ENCODE peak calls at places on chromosome X, in four cellular contexts. One of them, this sample, is unnamed. For H3K4me1 and H3K27me3, the result is how much of the 10 kb centered on the place peaks cover.

GRCh38 chrX:63932006-63932405 is 147.0 kb upstream of the ARHGEF9 start:
- DNase-seq in IMR-90: no peak
- DNase-seq in colonic mucosa: no peak
- DNase-seq in breast epithelium: no peak
- DNase-seq in this sample: no peak

GRCh38 chrX:136065044-136065671 is 79.9 kb downstream of the SLC9A6 start:
- DNase-seq in IMR-90: peak
- DNase-seq in colonic mucosa: no peak
- DNase-seq in breast epithelium: no peak
- DNase-seq in this sample: peak

GRCh38 chrX:117788339-117788738 is 328.3 kb downstream of the KLHL13 start:
- DNase-seq in IMR-90: no peak
- DNase-seq in colonic mucosa: no peak
- DNase-seq in breast epithelium: no peak
- DNase-seq in this sample: no peak

GRCh38 chrX:9311411-9312160 is 153.3 kb upstream of the TBL1X start:
- DNase-seq in IMR-90: peak
- DNase-seq in colonic mucosa: no peak
- DNase-seq in breast epithelium: no peak
- DNase-seq in this sample: no peak

GRCh38 chrX:15349046-15349445 is 13.7 kb upstream of the PIGA start:
- DNase-seq in IMR-90: peak
- DNase-seq in colonic mucosa: peak
- DNase-seq in breast epithelium: peak
- DNase-seq in this sample: no peak

GRCh38 chrX:13428055-13428786 is 108.4 kb upstream of the ATXN3L start:
- DNase-seq in IMR-90: peak
- DNase-seq in colonic mucosa: no peak
- DNase-seq in breast epithelium: no peak
- DNase-seq in this sample: no peak

GRCh38 chrX:45935408-45935807 is 609.8 kb downstream of the ZNF674 start:
- DNase-seq in IMR-90: no peak
- DNase-seq in colonic mucosa: no peak
- DNase-seq in breast epithelium: no peak
- DNase-seq in this sample: no peak

GRCh38 chrX:95383778-95384177 is 1300.9 kb upstream of the DIAPH2 start:
- DNase-seq in IMR-90: no peak
- DNase-seq in colonic mucosa: no peak
- DNase-seq in breast epithelium: no peak
- DNase-seq in this sample: no peak

GRCh38 chrX:132568291-132568690 is 79.5 kb upstream of the MBNL3 start:
- DNase-seq in IMR-90: no peak
- DNase-seq in colonic mucosa: no peak
- DNase-seq in breast epithelium: no peak
- DNase-seq in this sample: peak

GRCh38 chrX:57453901-57454300 is 137.9 kb upstream of the ZXDB start:
- DNase-seq in IMR-90: peak
- DNase-seq in colonic mucosa: no peak
- DNase-seq in breast epithelium: no peak
- DNase-seq in this sample: no peak

GRCh38 chrX:17559728-17560379 is 177.4 kb upstream of the SCML1 start:
- DNase-seq in IMR-90: peak
- DNase-seq in colonic mucosa: no peak
- DNase-seq in breast epithelium: no peak
- DNase-seq in this sample: no peak

GRCh38 chrX:27186671-27187070 is 276.5 kb downstream of the PPP4R3C start:
- DNase-seq in IMR-90: peak
- DNase-seq in colonic mucosa: no peak
- DNase-seq in breast epithelium: no peak
- DNase-seq in this sample: no peak

GRCh38 chrX:110667706-110668105 is 127.9 kb downstream of the CHRDL1 start:
- DNase-seq in IMR-90: no peak
- DNase-seq in colonic mucosa: no peak
- DNase-seq in breast epithelium: no peak
- DNase-seq in this sample: no peak

GRCh38 chrX:44651347-44651746 is 108.7 kb upstream of the FUNDC1 start:
- DNase-seq in IMR-90: no peak
- DNase-seq in colonic mucosa: no peak
- DNase-seq in breast epithelium: no peak
- DNase-seq in this sample: no peak

GRCh38 chrX:21778236-21778635 is 20.3 kb upstream of the SMPX start:
- DNase-seq in IMR-90: no peak
- DNase-seq in colonic mucosa: no peak
- DNase-seq in breast epithelium: no peak
- DNase-seq in this sample: no peak

GRCh38 chrX:106702636-106703035 is 23.9 kb upstream of the RNF128 start:
- DNase-seq in IMR-90: no peak
- DNase-seq in colonic mucosa: no peak
- DNase-seq in breast epithelium: no peak
- DNase-seq in this sample: no peak

GRCh38 chrX:22097295-22097694 is 65.2 kb downstream of the PHEX start:
- DNase-seq in IMR-90: peak
- DNase-seq in colonic mucosa: no peak
- DNase-seq in breast epithelium: no peak
- DNase-seq in this sample: no peak

GRCh38 chrX:69374569-69374968 is 129.6 kb upstream of the NALF2 start:
- DNase-seq in IMR-90: no peak
- DNase-seq in colonic mucosa: no peak
- DNase-seq in breast epithelium: no peak
- DNase-seq in this sample: no peak

GRCh38 chrX:48520976-48521352 is 644 bp upstream of the EBP start:
- DNase-seq in IMR-90: no peak
- DNase-seq in colonic mucosa: no peak
- DNase-seq in breast epithelium: no peak
- DNase-seq in this sample: no peak

GRCh38 chrX:13102636-13103035 is 58.2 kb upstream of the FAM9C start:
- DNase-seq in IMR-90: peak
- DNase-seq in colonic mucosa: no peak
- DNase-seq in breast epithelium: no peak
- DNase-seq in this sample: no peak

GRCh38 chrX:10356979-10357378 is 200.2 kb downstream of the CLCN4 start:
- DNase-seq in IMR-90: peak
- DNase-seq in colonic mucosa: no peak
- DNase-seq in breast epithelium: no peak
- DNase-seq in this sample: no peak

GRCh38 chrX:150848914-150849365 is 49.5 kb downstream of the CD99L2 start:
- DNase-seq in IMR-90: no peak
- DNase-seq in colonic mucosa: peak
- DNase-seq in breast epithelium: peak
- DNase-seq in this sample: no peak

GRCh38 chrX:116841290-116841689 is 378.5 kb upstream of the CT83 start:
- DNase-seq in IMR-90: no peak
- DNase-seq in colonic mucosa: no peak
- DNase-seq in breast epithelium: no peak
- DNase-seq in this sample: peak

GRCh38 chrX:34629572-34629971 is 27.5 kb downstream of the TMEM47 start:
- DNase-seq in IMR-90: no peak
- DNase-seq in colonic mucosa: no peak
- DNase-seq in breast epithelium: no peak
- DNase-seq in this sample: no peak

GRCh38 chrX:9888953-9889470 is 78.1 kb upstream of the CLDN34 start:
- DNase-seq in IMR-90: no peak
- DNase-seq in colonic mucosa: no peak
- DNase-seq in breast epithelium: no peak
- DNase-seq in this sample: no peak

GRCh38 chrX:39439910-39440733 is 638.9 kb downstream of the MID1IP1 start:
- DNase-seq in IMR-90: no peak
- DNase-seq in colonic mucosa: no peak
- DNase-seq in breast epithelium: no peak
- DNase-seq in this sample: no peak

GRCh38 chrX:10352536-10352935 is 195.8 kb downstream of the CLCN4 start:
- DNase-seq in IMR-90: no peak
- DNase-seq in colonic mucosa: no peak
- DNase-seq in breast epithelium: no peak
- DNase-seq in this sample: no peak

GRCh38 chrX:19750028-19750786 is 137.2 kb downstream of the SH3KBP1 start:
- DNase-seq in IMR-90: no peak
- DNase-seq in colonic mucosa: no peak
- DNase-seq in breast epithelium: no peak
- DNase-seq in this sample: no peak

GRCh38 chrX:30795981-30796958 is 92.8 kb downstream of the TAB3 start:
- DNase-seq in IMR-90: no peak
- DNase-seq in colonic mucosa: no peak
- DNase-seq in breast epithelium: no peak
- DNase-seq in this sample: no peak

GRCh38 chrX:56978172-56978571 is 17.2 kb downstream of the SPIN3 start:
- DNase-seq in IMR-90: peak
- DNase-seq in colonic mucosa: peak
- DNase-seq in breast epithelium: no peak
- DNase-seq in this sample: no peak

GRCh38 chrX:9148626-9149385 is 114.9 kb upstream of the FAM9B start:
- DNase-seq in IMR-90: peak
- DNase-seq in colonic mucosa: no peak
- DNase-seq in breast epithelium: no peak
- DNase-seq in this sample: no peak

GRCh38 chrX:47168495-47169073 is 23.6 kb downstream of the RBM10 start:
- DNase-seq in IMR-90: no peak
- DNase-seq in colonic mucosa: no peak
- DNase-seq in breast epithelium: no peak
- DNase-seq in this sample: no peak

GRCh38 chrX:43971966-43972961 is 926 bp downstream of the NDP start:
- DNase-seq in IMR-90: peak
- DNase-seq in colonic mucosa: no peak
- DNase-seq in breast epithelium: no peak
- DNase-seq in this sample: no peak

GRCh38 chrX:41332408-41332987 is 1.5 kb upstream of the DDX3X start:
- DNase-seq in IMR-90: peak
- DNase-seq in colonic mucosa: peak
- DNase-seq in breast epithelium: peak
- DNase-seq in this sample: peak

GRCh38 chrX:41333744-41333993 is 293 bp upstream of the DDX3X start:
- DNase-seq in IMR-90: peak
- DNase-seq in colonic mucosa: no peak
- DNase-seq in breast epithelium: no peak
- DNase-seq in this sample: peak

GRCh38 chrX:41333994-41334865 is at the start of gene DDX3X:
- DNase-seq in IMR-90: peak
- DNase-seq in colonic mucosa: peak
- DNase-seq in breast epithelium: peak
- DNase-seq in this sample: peak

GRCh38 chrX:41332005-41332404 is 2.0 kb upstream of the DDX3X start:
- DNase-seq in IMR-90: no peak
- DNase-seq in colonic mucosa: no peak
- DNase-seq in breast epithelium: no peak
- DNase-seq in this sample: no peak

DNA sequence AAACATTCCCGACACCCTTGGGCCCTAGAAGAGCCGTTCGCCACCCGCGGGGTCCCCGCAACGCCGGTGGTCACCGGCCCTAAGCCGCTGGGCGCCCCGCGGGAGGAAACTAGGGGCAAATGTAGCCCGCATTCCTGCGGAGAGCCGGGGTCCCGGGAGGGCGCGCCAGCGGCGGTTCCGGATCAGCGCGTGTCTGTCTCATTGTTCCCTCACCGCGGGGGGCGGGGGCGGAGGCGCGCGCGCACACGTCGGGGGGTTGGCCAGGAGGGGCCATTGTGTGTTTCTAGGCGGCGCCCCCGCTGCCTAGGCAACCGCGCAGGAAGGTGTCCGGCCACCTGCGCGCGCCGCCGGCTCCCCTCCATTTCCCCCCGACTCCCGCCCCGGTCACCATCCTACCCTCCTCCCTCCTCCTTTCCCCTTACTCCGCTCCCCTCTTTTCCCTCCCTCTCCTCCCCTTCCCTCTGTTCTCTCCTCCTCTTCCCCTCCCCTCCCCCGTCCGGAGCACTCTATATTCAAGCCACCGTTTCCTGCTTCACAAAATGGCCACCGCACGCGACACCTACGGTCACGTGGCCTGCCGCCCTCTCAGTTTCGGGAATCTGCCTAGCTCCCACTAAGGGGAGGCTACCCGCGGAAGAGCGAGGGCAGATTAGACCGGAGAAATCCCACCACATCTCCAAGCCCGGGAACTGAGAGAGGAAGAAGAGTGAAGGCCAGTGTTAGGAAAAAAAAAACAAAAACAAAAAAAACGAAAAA is 796 bp upstream of the DDX3X start:
- DNase-seq in IMR-90: peak
- DNase-seq in colonic mucosa: peak
- DNase-seq in breast epithelium: peak
- DNase-seq in this sample: peak
- H3K4me1 ChIP-seq in IMR-90: under half
- H3K4me1 ChIP-seq in colonic mucosa: under half
- H3K4me1 ChIP-seq in breast epithelium: under half
- H3K4me1 ChIP-seq in this sample: under half

GRCh38 chrX:103372886-103373285 is 3.5 kb upstream of the BEX3 start:
- DNase-seq in IMR-90: no peak
- DNase-seq in colonic mucosa: no peak
- DNase-seq in breast epithelium: no peak
- DNase-seq in this sample: no peak

GRCh38 chrX:103373581-103373980 is 2.8 kb upstream of the BEX3 start:
- DNase-seq in IMR-90: no peak
- DNase-seq in colonic mucosa: no peak
- DNase-seq in breast epithelium: no peak
- DNase-seq in this sample: no peak

GRCh38 chrX:103378990-103379389 is 2.7 kb downstream of the BEX3 start:
- DNase-seq in IMR-90: peak
- DNase-seq in colonic mucosa: no peak
- DNase-seq in breast epithelium: no peak
- DNase-seq in this sample: no peak

GRCh38 chrX:103376979-103377324 is 614 bp downstream of the BEX3 start:
- DNase-seq in IMR-90: peak
- DNase-seq in colonic mucosa: peak
- DNase-seq in breast epithelium: no peak
- DNase-seq in this sample: no peak

GRCh38 chrX:103376118-103376978 is at the start of gene BEX3:
- DNase-seq in IMR-90: peak
- DNase-seq in colonic mucosa: peak
- DNase-seq in breast epithelium: peak
- DNase-seq in this sample: peak
- H3K4me3 ChIP-seq in IMR-90: peak
- H3K4me3 ChIP-seq in colonic mucosa: peak
- H3K4me3 ChIP-seq in breast epithelium: peak
- H3K4me3 ChIP-seq in this sample: peak

GRCh38 chrX:152136312-152136711 is 2.1 kb downstream of the MAGEA10 start:
- DNase-seq in IMR-90: no peak
- DNase-seq in colonic mucosa: no peak
- DNase-seq in breast epithelium: no peak
- DNase-seq in this sample: no peak
- H3K27me3 ChIP-seq in IMR-90: under half
- H3K27me3 ChIP-seq in colonic mucosa: under half
- H3K27me3 ChIP-seq in breast epithelium: under half
- H3K27me3 ChIP-seq in this sample: under half

DNA sequence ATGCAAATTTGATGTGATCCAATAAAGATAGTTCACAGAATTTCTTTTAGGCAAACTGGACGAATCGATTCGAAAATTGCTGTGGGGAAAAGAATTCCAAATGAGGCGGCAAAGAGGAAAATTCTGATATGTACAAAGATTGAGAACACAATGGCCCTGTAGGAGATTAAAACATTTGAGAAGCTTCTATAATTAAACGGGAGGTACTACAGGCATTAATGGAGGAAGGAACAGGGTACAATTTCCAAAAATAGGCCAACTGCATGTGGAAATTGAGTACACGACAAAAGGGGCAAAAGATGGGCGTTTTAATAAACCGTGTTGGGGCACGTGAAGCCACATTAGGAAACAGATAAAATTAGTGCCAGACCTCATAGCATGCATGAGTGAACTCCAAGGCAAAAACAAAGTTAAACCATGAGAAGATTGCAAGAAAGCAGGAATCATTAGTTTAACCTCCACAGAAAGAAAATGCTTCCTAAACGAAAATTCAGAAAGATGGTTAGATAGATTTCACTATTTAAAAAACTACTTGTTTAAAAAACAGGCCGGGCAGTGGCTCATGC is 68.4 kb downstream of the DHRSX start:
- DNase-seq in IMR-90: no peak
- DNase-seq in colonic mucosa: no peak
- DNase-seq in breast epithelium: no peak
- DNase-seq in this sample: no peak
- H3K4me1 ChIP-seq in IMR-90: under half
- H3K4me1 ChIP-seq in colonic mucosa: under half
- H3K4me1 ChIP-seq in breast epithelium: under half
- H3K4me1 ChIP-seq in this sample: under half